ENCODE peak calls at places on chromosomes 4 and X, in five cellular contexts. B is H9, V is mesenchymal stem cell, C is neuronal stem cell, F is H1. X is an unnamed sample.

GRCh38 chrX:65671966-65672365 is 4.5 kb downstream of the MSN start:
- DNase-seq in B (no peak), V (peak; percentile 33), C (no peak), F (no peak), X (no peak)

GRCh38 chr4:183329954-183330742 is 7.9 kb upstream of the CLDN24 start:
- DNase-seq in B (no peak), V (no peak), C (no peak), F (peak; percentile 35), X (no peak)

GRCh38 chr4:139973611-139974010 is 180.4 kb downstream of the MAML3 start:
- DNase-seq in B (no peak), V (no peak), C (no peak), F (no peak), X (no peak)

GRCh38 chr4:184416913-184417734 is 57.2 kb downstream of the IRF2 start:
- DNase-seq in B (no peak), V (peak; percentile 52), C (no peak), F (no peak), X (no peak)

GRCh38 chr4:148288448-148288847 is 153.8 kb downstream of the NR3C2 start:
- DNase-seq in B (no peak), V (no peak), C (no peak), F (no peak), X (no peak)

GRCh38 chrX:154378059-154378798 is 866 bp upstream of the EMD start:
- DNase-seq in B (peak; percentile 46), V (no peak), C (no peak), F (no peak), X (no peak)

GRCh38 chr4:148442830-148443549 is 776 bp upstream of the NR3C2 start:
- DNase-seq in B (no peak), V (no peak), C (no peak), F (no peak), X (no peak)

GRCh38 chr4:183333202-183333601 is 11.0 kb upstream of the CLDN24 start:
- DNase-seq in B (no peak), V (no peak), C (no peak), F (no peak), X (no peak)

GRCh38 chr4:85475631-85476233 is 782 bp downstream of the ARHGAP24 start:
- DNase-seq in B (no peak), V (peak; percentile 63), C (peak; percentile 48), F (peak; percentile 52), X (peak; percentile 52)

GRCh38 chr4:74793757-74794340 is 474 bp downstream of the BTC start:
- DNase-seq in B (peak; percentile 91), V (peak; percentile 28), C (peak; percentile 23), F (peak; percentile 81), X (peak; percentile 25)

GRCh38 chrX:119685225-119686066 is 7.5 kb downstream of the SEPTIN6 start:
- DNase-seq in B (no peak), V (peak; percentile 58), C (no peak), F (no peak), X (peak; percentile 37)

GRCh38 chrX:39936886-39937770 is 160.6 kb downstream of the BCOR start:
- DNase-seq in B (no peak), V (no peak), C (no peak), F (no peak), X (no peak)

GRCh38 chrX:68829594-68830485 is 1.0 kb downstream of the EFNB1 start:
- DNase-seq in B (peak; percentile 25), V (peak; percentile 46), C (no peak), F (peak; percentile 40), X (no peak)

GRCh38 chrX:52811065-52811625 is at the start of gene XAGE5:
- DNase-seq in B (no peak), V (no peak), C (no peak), F (no peak), X (no peak)

GRCh38 chr4:94976371-94977011 is 218.7 kb downstream of the BMPR1B start:
- DNase-seq in B (no peak), V (peak; percentile 22), C (no peak), F (no peak), X (no peak)

GRCh38 chrX:123728554-123728953 is 4.3 kb downstream of the THOC2 start:
- DNase-seq in B (no peak), V (no peak), C (no peak), F (no peak), X (no peak)

GRCh38 chr4:47746122-47746521 is 91.7 kb downstream of the CORIN start:
- DNase-seq in B (no peak), V (no peak), C (no peak), F (no peak), X (no peak)

GRCh38 chrX:141405878-141406492 is 163.7 kb upstream of the SPANXC start:
- DNase-seq in B (no peak), V (peak; percentile 68), C (no peak), F (no peak), X (peak; percentile 3)

GRCh38 chr4:159062381-159062780 is 40.5 kb upstream of the RAPGEF2 start:
- DNase-seq in B (no peak), V (no peak), C (no peak), F (no peak), X (no peak)

GRCh38 chr4:132958457-132959263 is 190.4 kb upstream of the PCDH10 start:
- DNase-seq in B (no peak), V (no peak), C (no peak), F (no peak), X (no peak)

GRCh38 chrX:150935466-150935865 is 37.0 kb upstream of the CD99L2 start:
- DNase-seq in B (no peak), V (no peak), C (no peak), F (no peak), X (peak; percentile 16)

GRCh38 chrX:74133156-74133796 is 170.7 kb upstream of the ZCCHC13 start:
- DNase-seq in B (no peak), V (peak; percentile 64), C (peak; percentile 31), F (no peak), X (no peak)

GRCh38 chr4:142845293-142846070 is 619 bp downstream of the INPP4B start:
- DNase-seq in B (peak; percentile 51), V (peak; percentile 19), C (peak; percentile 29), F (peak; percentile 67), X (no peak)

GRCh38 chr4:165096776-165097175 is 15.9 kb downstream of the TMEM192 start:
- DNase-seq in B (no peak), V (peak; percentile 39), C (peak; percentile 11), F (no peak), X (peak; percentile 44)

GRCh38 chr4:3291411-3291968 is 1.3 kb upstream of the RGS12 start:
- DNase-seq in B (peak; percentile 60), V (no peak), C (no peak), F (peak; percentile 65), X (no peak)

GRCh38 chrX:8760021-8760420 is 28.1 kb upstream of the ANOS1 start:
- DNase-seq in B (no peak), V (no peak), C (no peak), F (no peak), X (no peak)

GRCh38 chrX:142089193-142089592 is 115.9 kb downstream of the MAGEC2 start:
- DNase-seq in B (no peak), V (no peak), C (no peak), F (no peak), X (no peak)

DNA sequence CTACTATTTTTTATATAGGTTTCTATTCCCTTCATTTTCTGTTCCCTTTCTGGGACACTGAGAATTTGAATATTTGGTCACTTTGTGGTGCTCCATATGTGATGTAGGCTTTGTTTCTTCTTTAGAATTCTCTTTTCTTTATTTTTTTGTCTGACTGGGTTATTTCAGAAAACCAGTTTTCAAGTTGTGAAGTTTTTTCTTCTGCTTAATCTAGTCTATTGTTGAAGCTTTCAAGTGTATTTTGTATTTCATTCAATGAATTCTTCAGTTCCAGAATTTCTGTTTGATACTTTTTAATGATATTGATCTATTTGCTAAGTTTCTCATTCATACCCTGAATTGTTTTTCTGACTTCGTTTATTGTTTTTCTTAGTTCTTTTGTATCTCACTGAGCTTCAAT is 96.2 kb upstream of the HAND2 start:
- DNase-seq in B (no peak), V (no peak), C (no peak), F (no peak), X (no peak)
- H2BK12ac ChIP-seq in B (no peak overlapping the region), V (no peak overlapping the region), C (no peak overlapping the region), F (no peak overlapping the region), X (no peak overlapping the region)

DNA sequence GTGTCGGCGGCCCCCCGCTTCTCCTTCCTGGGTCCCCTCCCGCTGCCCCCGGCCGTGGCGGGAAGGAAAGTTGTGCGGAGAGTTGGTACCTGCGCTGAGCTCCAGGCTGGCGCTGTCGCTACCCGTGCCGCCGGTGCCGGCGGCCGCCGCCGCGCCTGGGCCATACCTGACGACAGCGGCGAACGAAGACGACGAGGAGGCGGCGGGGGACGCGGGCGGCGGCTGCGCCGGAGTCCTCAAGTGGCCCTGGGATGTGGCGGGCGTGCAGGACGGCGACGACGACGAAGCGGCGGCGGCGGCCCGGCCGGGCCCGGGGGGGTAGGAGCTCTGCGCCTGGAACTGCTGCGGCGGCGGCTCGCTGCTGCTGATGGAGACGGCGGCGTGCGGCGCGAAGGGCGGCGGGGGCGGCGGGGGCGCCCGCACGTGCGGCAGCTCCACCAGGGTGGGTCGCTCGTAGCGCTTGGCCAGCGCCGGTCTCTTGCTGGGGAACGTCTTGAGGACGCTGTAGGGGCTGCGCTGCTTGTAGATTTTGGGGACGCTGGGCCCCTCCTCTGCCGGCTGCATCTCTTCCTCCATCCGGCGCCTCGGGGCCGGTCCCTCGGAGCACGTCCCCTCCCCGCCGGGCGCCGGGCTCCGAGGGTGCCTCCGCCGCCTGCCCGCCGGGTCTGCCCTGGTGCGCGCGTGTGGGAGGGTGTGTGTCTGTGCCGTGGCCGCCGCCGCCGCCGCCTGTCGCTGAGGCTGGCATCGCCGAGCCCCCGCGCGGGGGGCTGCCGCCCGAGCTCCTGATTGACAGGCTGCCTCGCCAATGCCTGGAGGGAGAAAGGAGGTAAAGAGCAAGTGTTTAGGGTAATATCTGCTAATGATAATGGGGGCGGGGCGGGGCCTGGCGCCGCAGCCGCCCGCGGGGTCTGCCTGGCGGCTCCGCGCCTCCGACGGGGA is 618 bp downstream of the BEND4 start:
- DNase-seq in B (peak; percentile 94), V (no peak), C (peak; percentile 78), F (peak; percentile 89), X (peak; percentile 5)
- H2AFZ ChIP-seq in B (no peak overlapping the region), V (peak overlapping the region; percentile 34), C (peak overlapping the region; percentile 97), F (no peak overlapping the region), X (peak overlapping the region; percentile 12)

GRCh38 chrX:41003501-41004286 is 81.6 kb upstream of the USP9X start:
- DNase-seq in B (no peak), V (no peak), C (no peak), F (no peak), X (no peak)

GRCh38 chrX:41001327-41001726 is 83.9 kb upstream of the USP9X start:
- DNase-seq in B (no peak), V (no peak), C (no peak), F (no peak), X (no peak)

GRCh38 chrX:40998123-40998522 is 87.1 kb upstream of the USP9X start:
- DNase-seq in B (no peak), V (no peak), C (no peak), F (no peak), X (no peak)

GRCh38 chrX:41005445-41005992 is 79.7 kb upstream of the USP9X start:
- DNase-seq in B (peak; percentile 50), V (no peak), C (no peak), F (no peak), X (no peak)

GRCh38 chrX:41002021-41002420 is 83.2 kb upstream of the USP9X start:
- DNase-seq in B (no peak), V (no peak), C (no peak), F (no peak), X (no peak)
- H2BK120ac ChIP-seq in B (no peak overlapping the region), V (no peak overlapping the region), C (no peak overlapping the region), F (no peak overlapping the region), X (no peak overlapping the region)

GRCh38 chr4:45751877-45752276 is 372.0 kb downstream of the GABRG1 start:
- DNase-seq in B (no peak), V (no peak), C (no peak), F (no peak), X (no peak)
- H2BK12ac ChIP-seq in B (no peak overlapping the region), V (no peak overlapping the region), C (no peak overlapping the region), F (no peak overlapping the region), X (no peak overlapping the region)